ENCODE peak calls at places on chromosomes 7 and 10, in five cellular contexts. H, P, E, I and B are unnamed samples.

GRCh38 chr7:19327011-19327410 is 181.8 kb upstream of the FERD3L start:
- DNase-seq in H (no peak), P (no peak), E (no peak), I (no peak), B (no peak)

GRCh38 chr10:48476279-48476982 is 128.4 kb downstream of the ARHGAP22 start:
- DNase-seq in H (no peak), P (peak; percentile 17), E (no peak), I (no peak), B (no peak)

GRCh38 chr7:8481752-8482446 is 48.5 kb downstream of the NXPH1 start:
- DNase-seq in H (no peak), P (no peak), E (no peak), I (no peak), B (no peak)

GRCh38 chr10:109411897-109412296 is 511.4 kb downstream of the XPNPEP1 start:
- DNase-seq in H (no peak), P (no peak), E (no peak), I (no peak), B (no peak)

GRCh38 chr7:75054744-75055527 is 18.7 kb downstream of the RCC1L start:
- DNase-seq in H (no peak), P (no peak), E (no peak), I (no peak), B (no peak)

GRCh38 chr7:117950601-117951278 is 77.5 kb upstream of the CTTNBP2 start:
- DNase-seq in H (no peak), P (no peak), E (no peak), I (no peak), B (no peak)

GRCh38 chr10:112797221-112797620 is 152.8 kb upstream of the TCF7L2 start:
- DNase-seq in H (no peak), P (no peak), E (no peak), I (no peak), B (no peak)

GRCh38 chr7:152108359-152108758 is 82.9 kb downstream of the GALNT11 start:
- DNase-seq in H (no peak), P (no peak), E (no peak), I (no peak), B (no peak)

GRCh38 chr7:36116347-36117200 is 36.5 kb upstream of the EEPD1 start:
- DNase-seq in H (no peak), P (no peak), E (no peak), I (peak; percentile 79), B (no peak)

GRCh38 chr10:104045151-104046089 is 40.3 kb downstream of the COL17A1 start:
- DNase-seq in H (peak; percentile 39), P (peak; percentile 46), E (no peak), I (peak; percentile 50), B (no peak)

GRCh38 chr7:114644455-114644854 is 229.8 kb downstream of the FOXP2 start:
- DNase-seq in H (no peak), P (no peak), E (no peak), I (no peak), B (no peak)

GRCh38 chr10:88117869-88118632 is 254.6 kb downstream of the PTEN start:
- DNase-seq in H (no peak), P (no peak), E (no peak), I (no peak), B (no peak)

GRCh38 chr7:50926049-50926448 is 143.4 kb upstream of the GRB10 start:
- DNase-seq in H (no peak), P (no peak), E (no peak), I (no peak), B (no peak)

GRCh38 chr7:94396606-94397005 is 1.9 kb downstream of the COL1A2 start:
- DNase-seq in H (no peak), P (no peak), E (no peak), I (no peak), B (no peak)

GRCh38 chr10:110352930-110353243 is 48.2 kb upstream of the SMNDC1 start:
- DNase-seq in H (no peak), P (no peak), E (no peak), I (no peak), B (no peak)

GRCh38 chr10:34528320-34528719 is 286.8 kb downstream of the PARD3 start:
- DNase-seq in H (peak; percentile 65), P (no peak), E (no peak), I (no peak), B (peak; percentile 58)

GRCh38 chr10:76433161-76434005 is 1002.0 kb downstream of the LRMDA start:
- DNase-seq in H (no peak), P (peak; percentile 49), E (no peak), I (no peak), B (no peak)

GRCh38 chr7:95396136-95397032 is at the start of gene PON3:
- DNase-seq in H (no peak), P (peak; percentile 27), E (no peak), I (peak; percentile 61), B (peak; percentile 92)

GRCh38 chr7:18623389-18623788 is 127.8 kb downstream of the HDAC9 start:
- DNase-seq in H (no peak), P (no peak), E (no peak), I (no peak), B (no peak)

GRCh38 chr10:110706690-110707098 is 62.6 kb downstream of the RBM20 start:
- DNase-seq in H (peak; percentile 27), P (no peak), E (no peak), I (no peak), B (no peak)

GRCh38 chr7:28662236-28662635 is 249.9 kb downstream of the CREB5 start:
- DNase-seq in H (no peak), P (no peak), E (no peak), I (no peak), B (no peak)

GRCh38 chr7:13800694-13801448 is 188.6 kb downstream of the ETV1 start:
- DNase-seq in H (no peak), P (peak; percentile 42), E (no peak), I (no peak), B (no peak)
- TF ChIP-seq POLR2AphosphoS5 in H (no peak), P (no peak), E (no peak), I (no peak), B (no peak)

GRCh38 chr7:13276977-13277376 is 589.5 kb downstream of the ARL4A start:
- DNase-seq in H (no peak), P (no peak), E (no peak), I (no peak), B (no peak)

GRCh38 chr7:13279854-13280435 is 592.5 kb downstream of the ARL4A start:
- DNase-seq in H (no peak), P (no peak), E (no peak), I (no peak), B (no peak)

GRCh38 chr7:13278020-13278419 is 590.6 kb downstream of the ARL4A start:
- DNase-seq in H (no peak), P (no peak), E (no peak), I (no peak), B (no peak)

GRCh38 chr7:13286916-13287315 is 599.5 kb downstream of the ARL4A start:
- DNase-seq in H (no peak), P (no peak), E (no peak), I (no peak), B (no peak)

DNA sequence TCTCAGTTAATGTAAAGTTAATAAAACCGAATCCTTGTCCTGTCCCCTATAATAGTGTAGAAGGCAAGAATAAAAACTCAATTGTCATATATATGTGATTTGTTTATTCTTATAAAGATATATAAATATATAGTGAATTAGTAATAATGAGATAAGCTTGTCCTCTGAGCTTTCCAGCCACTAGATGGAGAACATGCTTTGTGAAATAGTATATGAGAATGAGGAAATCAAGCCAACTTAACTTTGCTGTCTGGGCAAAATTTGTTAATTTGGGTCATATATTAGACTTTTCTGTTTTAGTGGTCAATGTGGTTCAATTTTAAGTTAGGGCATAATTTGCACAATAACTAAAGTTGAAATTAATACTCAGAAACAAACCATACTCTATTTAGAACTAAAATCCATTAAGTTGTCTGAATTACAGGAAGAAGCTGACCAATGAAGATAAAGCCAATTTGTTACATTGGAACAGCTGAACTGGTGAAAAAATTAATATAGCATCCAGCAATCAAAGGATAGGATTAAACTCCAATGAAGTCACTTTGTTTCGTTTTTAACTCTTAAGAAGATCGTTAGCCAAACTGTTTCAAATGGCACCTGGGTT is 595.0 kb downstream of the ARL4A start:
- DNase-seq in H (no peak), P (no peak), E (no peak), I (no peak), B (no peak)
- TF ChIP-seq CTCF in H (no peak), P (no peak), E (no peak), I (peak; percentile 66), B (peak; percentile 20)

DNA sequence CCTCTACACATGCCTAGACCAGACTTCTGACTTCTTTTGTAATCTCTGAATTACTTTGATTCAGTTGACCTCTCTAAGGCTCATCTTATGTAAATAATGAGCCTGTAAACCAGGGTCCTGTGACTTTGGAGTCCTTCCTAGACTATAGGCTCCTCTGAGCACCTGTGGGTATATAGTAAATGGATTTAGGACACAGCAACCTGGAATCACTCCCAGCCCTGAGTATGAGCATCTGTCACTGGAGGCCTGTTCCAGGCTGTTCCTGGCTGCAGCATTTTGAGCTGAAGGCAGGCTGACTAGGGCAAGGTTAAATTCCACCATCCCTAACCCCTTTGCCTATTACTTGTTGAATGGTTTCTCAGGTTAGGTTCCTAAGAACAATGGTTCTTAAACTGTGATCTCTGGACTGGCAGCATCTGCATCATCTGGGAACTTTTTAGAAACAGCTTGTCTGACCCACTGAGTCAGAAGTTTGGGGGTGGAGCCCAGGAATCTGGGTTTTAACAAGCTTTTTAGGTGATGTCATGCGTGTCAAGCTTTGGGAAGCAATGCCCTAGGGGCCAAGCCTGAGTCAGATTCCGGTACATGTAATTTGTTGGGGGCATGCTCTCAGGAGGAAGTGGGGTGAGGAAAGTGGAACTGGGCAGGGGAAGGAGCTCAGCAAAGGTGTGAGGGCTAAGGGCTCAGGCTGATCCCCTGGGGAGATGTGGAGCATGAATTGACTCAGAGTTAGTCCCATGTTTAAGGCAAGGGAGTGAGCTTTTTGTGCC is 28.2 kb downstream of the MINDY4 start:
- DNase-seq in H (no peak), P (no peak), E (no peak), I (no peak), B (no peak)
- H3K4me1 ChIP-seq in H (no peaks in the 10 kb centered on the region), P (peaks cover 63% of the 10 kb centered on the region), E (no peaks in the 10 kb centered on the region), I (no peaks in the 10 kb centered on the region), B (peaks cover 36% of the 10 kb centered on the region)

DNA sequence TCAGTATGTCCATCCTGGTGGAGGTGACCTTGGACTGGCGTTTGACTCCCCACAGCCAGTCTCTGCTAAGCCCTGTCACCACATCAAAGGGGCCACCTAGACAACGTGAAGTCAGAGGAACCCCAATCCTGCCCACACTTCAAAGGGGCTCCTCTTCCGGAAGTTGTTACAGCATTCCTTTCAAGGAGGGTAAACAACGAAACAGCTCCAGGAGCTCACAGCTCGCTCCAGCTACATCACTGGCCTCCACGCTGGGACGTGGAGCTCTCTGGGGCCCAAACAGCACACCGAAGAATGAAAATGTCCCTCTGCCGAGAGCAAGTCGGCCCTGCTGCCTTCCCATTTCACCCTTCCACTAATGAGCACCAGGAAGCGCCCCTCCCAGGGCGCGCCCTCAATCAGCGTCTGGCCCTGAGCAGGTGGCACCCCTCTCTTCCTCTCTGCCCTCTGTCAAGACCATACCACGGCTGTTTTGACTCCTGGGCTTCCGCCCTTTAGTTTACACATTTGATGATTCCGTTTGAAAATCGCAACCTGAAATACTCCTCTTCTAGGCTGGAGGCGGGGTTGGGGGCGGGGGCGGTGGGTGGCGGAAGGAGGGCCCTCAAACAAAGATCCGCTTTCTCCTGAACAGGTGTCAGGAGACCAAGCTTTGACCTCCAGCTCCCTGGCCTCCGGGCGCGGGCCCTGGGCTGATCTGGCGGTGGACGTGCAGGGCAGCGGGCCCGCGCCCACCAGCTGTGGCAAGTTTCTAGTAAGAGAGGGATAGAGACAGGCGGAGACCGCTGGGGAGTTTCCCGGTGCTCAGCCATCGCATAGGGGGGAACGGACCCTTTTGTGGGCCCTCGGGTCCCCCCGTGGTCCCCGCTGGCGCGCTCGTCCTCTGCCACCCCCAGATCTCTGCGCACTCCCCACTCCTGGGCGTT is 53.1 kb upstream of the KDM7A start:
- DNase-seq in H (no peak), P (peak; percentile 63), E (no peak), I (no peak), B (peak; percentile 89)
- TF ChIP-seq POLR2AphosphoS5 in H (peak; percentile 20), P (peak; percentile 17), E (no peak), I (no peak), B (no peak)

GRCh38 chr7:83271212-83272099 is 108.8 kb upstream of the PCLO start:
- DNase-seq in H (no peak), P (no peak), E (no peak), I (peak; percentile 17), B (no peak)
- TF ChIP-seq CTCF in H (peak; percentile 22), P (no peak), E (no peak), I (peak; percentile 47), B (no peak)